ENCODE peak calls at places on chromosomes 1 and 21, in six cellular contexts. One of them, this sample, is unnamed.

GRCh38 chr1:23126801-23127200 is 41.9 kb downstream of the LUZP1 start:
- DNase-seq in A549: no peak
- DNase-seq in CD8-positive, alpha-beta T cell: no peak
- DNase-seq in K562: no peak
- DNase-seq in lower lobe of right lung: no peak
- DNase-seq in lung: no peak
- DNase-seq in this sample: no peak

GRCh38 chr1:212315907-212316306 is 30.7 kb downstream of the PPP2R5A start:
- DNase-seq in A549: no peak
- DNase-seq in CD8-positive, alpha-beta T cell: no peak
- DNase-seq in K562: peak; percentile 55
- DNase-seq in lower lobe of right lung: no peak
- DNase-seq in lung: no peak
- DNase-seq in this sample: no peak

GRCh38 chr1:31855038-31855845 is 39.4 kb upstream of the SPOCD1 start:
- DNase-seq in A549: no peak
- DNase-seq in CD8-positive, alpha-beta T cell: no peak
- DNase-seq in K562: peak; percentile 26
- DNase-seq in lower lobe of right lung: no peak
- DNase-seq in lung: no peak
- DNase-seq in this sample: no peak

GRCh38 chr21:41361786-41362604 is at the start of gene MX2:
- DNase-seq in A549: no peak
- DNase-seq in CD8-positive, alpha-beta T cell: peak; percentile 85
- DNase-seq in K562: no peak
- DNase-seq in lower lobe of right lung: peak; percentile 80
- DNase-seq in lung: peak; percentile 61
- DNase-seq in this sample: no peak

GRCh38 chr1:210330279-210330866 is 1.7 kb downstream of the HHAT start:
- DNase-seq in A549: no peak
- DNase-seq in CD8-positive, alpha-beta T cell: no peak
- DNase-seq in K562: peak; percentile 38
- DNase-seq in lower lobe of right lung: no peak
- DNase-seq in lung: no peak
- DNase-seq in this sample: peak; percentile 30

GRCh38 chr21:42114646-42115045 is 43.5 kb downstream of the UMODL1 start:
- DNase-seq in A549: no peak
- DNase-seq in CD8-positive, alpha-beta T cell: no peak
- DNase-seq in K562: no peak
- DNase-seq in lower lobe of right lung: no peak
- DNase-seq in lung: no peak
- DNase-seq in this sample: no peak

GRCh38 chr1:22388666-22389455 is 62.8 kb upstream of the ZBTB40 start:
- DNase-seq in A549: no peak
- DNase-seq in CD8-positive, alpha-beta T cell: no peak
- DNase-seq in K562: no peak
- DNase-seq in lower lobe of right lung: no peak
- DNase-seq in lung: no peak
- DNase-seq in this sample: no peak

GRCh38 chr1:77889240-77889637 is 815 bp downstream of the NEXN start:
- DNase-seq in A549: peak; percentile 12
- DNase-seq in CD8-positive, alpha-beta T cell: no peak
- DNase-seq in K562: peak; percentile 34
- DNase-seq in lower lobe of right lung: no peak
- DNase-seq in lung: no peak
- DNase-seq in this sample: no peak

GRCh38 chr1:41642922-41643321 is 158.4 kb upstream of the EDN2 start:
- DNase-seq in A549: no peak
- DNase-seq in CD8-positive, alpha-beta T cell: no peak
- DNase-seq in K562: peak; percentile 5
- DNase-seq in lower lobe of right lung: no peak
- DNase-seq in lung: no peak
- DNase-seq in this sample: no peak

GRCh38 chr1:231679109-231679508 is 52.5 kb downstream of the DISC1 start:
- DNase-seq in A549: no peak
- DNase-seq in CD8-positive, alpha-beta T cell: no peak
- DNase-seq in K562: no peak
- DNase-seq in lower lobe of right lung: no peak
- DNase-seq in lung: no peak
- DNase-seq in this sample: peak; percentile 70

GRCh38 chr21:36419996-36420395 is 34.8 kb downstream of the CHAF1B start:
- DNase-seq in A549: peak; percentile 84
- DNase-seq in CD8-positive, alpha-beta T cell: peak; percentile 58
- DNase-seq in K562: peak; percentile 92
- DNase-seq in lower lobe of right lung: peak; percentile 83
- DNase-seq in lung: peak; percentile 77
- DNase-seq in this sample: peak; percentile 85

GRCh38 chr1:39508857-39509305 is 17.4 kb downstream of the BMP8A start:
- DNase-seq in A549: no peak
- DNase-seq in CD8-positive, alpha-beta T cell: no peak
- DNase-seq in K562: no peak
- DNase-seq in lower lobe of right lung: no peak
- DNase-seq in lung: no peak
- DNase-seq in this sample: peak; percentile 54

GRCh38 chr1:243471754-243472725 is 216.2 kb downstream of the SDCCAG8 start:
- DNase-seq in A549: no peak
- DNase-seq in CD8-positive, alpha-beta T cell: no peak
- DNase-seq in K562: no peak
- DNase-seq in lower lobe of right lung: no peak
- DNase-seq in lung: no peak
- DNase-seq in this sample: no peak

GRCh38 chr1:205630241-205630640 is 1.6 kb downstream of the ELK4 start:
- DNase-seq in A549: no peak
- DNase-seq in CD8-positive, alpha-beta T cell: no peak
- DNase-seq in K562: no peak
- DNase-seq in lower lobe of right lung: no peak
- DNase-seq in lung: no peak
- DNase-seq in this sample: no peak

GRCh38 chr1:231216515-231216914 is 24.5 kb upstream of the GNPAT start:
- DNase-seq in A549: no peak
- DNase-seq in CD8-positive, alpha-beta T cell: no peak
- DNase-seq in K562: no peak
- DNase-seq in lower lobe of right lung: no peak
- DNase-seq in lung: no peak
- DNase-seq in this sample: no peak

GRCh38 chr1:145878724-145879123 is 6.9 kb downstream of the ANKRD35 start:
- DNase-seq in A549: no peak
- DNase-seq in CD8-positive, alpha-beta T cell: no peak
- DNase-seq in K562: no peak
- DNase-seq in lower lobe of right lung: no peak
- DNase-seq in lung: no peak
- DNase-seq in this sample: no peak

GRCh38 chr1:18528616-18529015 is 47.9 kb downstream of the KLHDC7A start:
- DNase-seq in A549: no peak
- DNase-seq in CD8-positive, alpha-beta T cell: no peak
- DNase-seq in K562: no peak
- DNase-seq in lower lobe of right lung: no peak
- DNase-seq in lung: peak; percentile 10
- DNase-seq in this sample: no peak

GRCh38 chr1:12142891-12143630 is 23.7 kb upstream of the TNFRSF1B start:
- DNase-seq in A549: no peak
- DNase-seq in CD8-positive, alpha-beta T cell: no peak
- DNase-seq in K562: no peak
- DNase-seq in lower lobe of right lung: peak; percentile 80
- DNase-seq in lung: no peak
- DNase-seq in this sample: no peak

GRCh38 chr1:71364236-71364635 is 283.4 kb upstream of the ZRANB2 start:
- DNase-seq in A549: no peak
- DNase-seq in CD8-positive, alpha-beta T cell: no peak
- DNase-seq in K562: no peak
- DNase-seq in lower lobe of right lung: no peak
- DNase-seq in lung: no peak
- DNase-seq in this sample: no peak

GRCh38 chr1:37255111-37255795 is 219.1 kb upstream of the ZC3H12A start:
- DNase-seq in A549: peak; percentile 21
- DNase-seq in CD8-positive, alpha-beta T cell: no peak
- DNase-seq in K562: peak; percentile 70
- DNase-seq in lower lobe of right lung: no peak
- DNase-seq in lung: no peak
- DNase-seq in this sample: no peak

GRCh38 chr1:28370220-28371010 is 875 bp downstream of the PHACTR4 start:
- DNase-seq in A549: peak; percentile 51
- DNase-seq in CD8-positive, alpha-beta T cell: no peak
- DNase-seq in K562: peak; percentile 55
- DNase-seq in lower lobe of right lung: no peak
- DNase-seq in lung: peak; percentile 29
- DNase-seq in this sample: peak; percentile 76

GRCh38 chr1:66274634-66275033 is 259.3 kb upstream of the SGIP1 start:
- DNase-seq in A549: no peak
- DNase-seq in CD8-positive, alpha-beta T cell: no peak
- DNase-seq in K562: no peak
- DNase-seq in lower lobe of right lung: no peak
- DNase-seq in lung: no peak
- DNase-seq in this sample: no peak
- H3K4me1 ChIP-seq in A549: peaks cover 76% of the 10 kb centered on the region
- H3K4me1 ChIP-seq in CD8-positive, alpha-beta T cell: peaks cover 56% of the 10 kb centered on the region
- H3K4me1 ChIP-seq in K562: no peaks in the 10 kb centered on the region
- H3K4me1 ChIP-seq in lower lobe of right lung: peaks cover 79% of the 10 kb centered on the region
- H3K4me1 ChIP-seq in lung: peaks cover 18% of the 10 kb centered on the region
- H3K4me1 ChIP-seq in this sample: peaks cover 19% of the 10 kb centered on the region

DNA sequence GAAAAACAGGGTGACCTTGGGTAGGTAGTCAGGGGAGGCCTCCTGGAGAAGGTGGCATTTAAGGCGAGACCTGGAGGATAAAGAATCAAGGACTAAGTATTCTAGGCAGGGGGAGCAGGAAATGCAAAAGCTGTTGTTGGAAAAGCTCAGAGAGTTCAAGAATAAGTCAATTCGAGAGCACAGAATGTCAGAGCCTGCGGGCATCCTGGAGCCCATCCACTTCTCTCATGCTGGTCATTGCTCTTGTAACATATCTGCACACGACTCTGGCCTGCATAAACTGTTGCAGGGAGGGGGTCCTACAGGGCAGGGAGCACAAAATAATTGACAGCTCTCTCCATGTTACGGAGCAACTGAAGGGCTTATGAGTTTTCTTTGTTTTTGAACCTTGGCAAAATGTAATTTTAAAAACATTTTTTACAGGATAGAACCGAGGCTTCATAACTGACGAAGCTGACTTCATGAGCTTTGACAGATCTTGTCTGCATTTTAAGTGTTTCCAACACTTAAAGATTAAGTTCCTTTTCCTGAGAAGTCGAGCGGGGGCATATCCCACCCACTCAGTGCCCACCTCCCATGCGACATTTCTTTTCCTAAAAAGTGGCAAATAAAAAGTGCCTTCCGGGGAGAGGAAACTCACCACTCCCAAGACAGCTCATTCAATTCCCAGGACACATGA is 4.2 kb downstream of the PLA2G5 start:
- DNase-seq in A549: no peak
- DNase-seq in CD8-positive, alpha-beta T cell: peak; percentile 34
- DNase-seq in K562: no peak
- DNase-seq in lower lobe of right lung: no peak
- DNase-seq in lung: no peak
- DNase-seq in this sample: no peak
- H3K4me1 ChIP-seq in A549: no peaks in the 10 kb centered on the region
- H3K4me1 ChIP-seq in CD8-positive, alpha-beta T cell: no peaks in the 10 kb centered on the region
- H3K4me1 ChIP-seq in K562: no peaks in the 10 kb centered on the region
- H3K4me1 ChIP-seq in lower lobe of right lung: peaks cover 7% of the 10 kb centered on the region
- H3K4me1 ChIP-seq in lung: peaks cover 11% of the 10 kb centered on the region
- H3K4me1 ChIP-seq in this sample: no peaks in the 10 kb centered on the region

GRCh38 chr1:192631749-192632148 is 4.2 kb upstream of the RGS13 start:
- DNase-seq in A549: no peak
- DNase-seq in CD8-positive, alpha-beta T cell: no peak
- DNase-seq in K562: no peak
- DNase-seq in lower lobe of right lung: no peak
- DNase-seq in lung: no peak
- DNase-seq in this sample: no peak

GRCh38 chr1:192628406-192629057 is 7.4 kb upstream of the RGS13 start:
- DNase-seq in A549: no peak
- DNase-seq in CD8-positive, alpha-beta T cell: no peak
- DNase-seq in K562: no peak
- DNase-seq in lower lobe of right lung: no peak
- DNase-seq in lung: no peak
- DNase-seq in this sample: no peak

GRCh38 chr1:192630521-192631287 is 5.2 kb upstream of the RGS13 start:
- DNase-seq in A549: no peak
- DNase-seq in CD8-positive, alpha-beta T cell: no peak
- DNase-seq in K562: no peak
- DNase-seq in lower lobe of right lung: no peak
- DNase-seq in lung: no peak
- DNase-seq in this sample: no peak

GRCh38 chr1:192627901-192628300 is 8.0 kb upstream of the RGS13 start:
- DNase-seq in A549: no peak
- DNase-seq in CD8-positive, alpha-beta T cell: no peak
- DNase-seq in K562: no peak
- DNase-seq in lower lobe of right lung: no peak
- DNase-seq in lung: no peak
- DNase-seq in this sample: no peak

DNA sequence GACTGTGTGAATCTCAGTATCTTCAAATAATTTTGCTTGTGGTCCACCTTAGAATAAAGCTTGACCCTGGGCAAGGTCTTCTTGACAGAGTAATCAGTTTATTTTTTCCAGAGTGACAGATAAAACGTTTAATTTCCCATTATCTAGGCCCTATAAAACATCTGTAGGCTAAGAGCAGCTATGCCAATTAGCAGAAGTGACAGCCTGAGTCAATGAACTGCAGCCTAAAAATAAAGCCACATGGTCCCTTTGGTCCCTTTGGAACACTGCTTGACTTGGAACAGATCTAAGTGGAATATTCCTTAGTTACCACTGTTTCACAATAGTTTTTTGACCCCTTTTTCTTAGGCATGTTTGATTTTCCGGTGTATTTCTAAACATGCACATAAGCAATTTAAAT is 6.3 kb upstream of the RGS13 start:
- DNase-seq in A549: no peak
- DNase-seq in CD8-positive, alpha-beta T cell: no peak
- DNase-seq in K562: no peak
- DNase-seq in lower lobe of right lung: no peak
- DNase-seq in lung: no peak
- DNase-seq in this sample: no peak
- H3K4me1 ChIP-seq in A549: no peaks in the 10 kb centered on the region
- H3K4me1 ChIP-seq in CD8-positive, alpha-beta T cell: no peaks in the 10 kb centered on the region
- H3K4me1 ChIP-seq in K562: no peaks in the 10 kb centered on the region
- H3K4me1 ChIP-seq in lower lobe of right lung: no peaks in the 10 kb centered on the region
- H3K4me1 ChIP-seq in lung: peaks cover 20% of the 10 kb centered on the region
- H3K4me1 ChIP-seq in this sample: no peaks in the 10 kb centered on the region

DNA sequence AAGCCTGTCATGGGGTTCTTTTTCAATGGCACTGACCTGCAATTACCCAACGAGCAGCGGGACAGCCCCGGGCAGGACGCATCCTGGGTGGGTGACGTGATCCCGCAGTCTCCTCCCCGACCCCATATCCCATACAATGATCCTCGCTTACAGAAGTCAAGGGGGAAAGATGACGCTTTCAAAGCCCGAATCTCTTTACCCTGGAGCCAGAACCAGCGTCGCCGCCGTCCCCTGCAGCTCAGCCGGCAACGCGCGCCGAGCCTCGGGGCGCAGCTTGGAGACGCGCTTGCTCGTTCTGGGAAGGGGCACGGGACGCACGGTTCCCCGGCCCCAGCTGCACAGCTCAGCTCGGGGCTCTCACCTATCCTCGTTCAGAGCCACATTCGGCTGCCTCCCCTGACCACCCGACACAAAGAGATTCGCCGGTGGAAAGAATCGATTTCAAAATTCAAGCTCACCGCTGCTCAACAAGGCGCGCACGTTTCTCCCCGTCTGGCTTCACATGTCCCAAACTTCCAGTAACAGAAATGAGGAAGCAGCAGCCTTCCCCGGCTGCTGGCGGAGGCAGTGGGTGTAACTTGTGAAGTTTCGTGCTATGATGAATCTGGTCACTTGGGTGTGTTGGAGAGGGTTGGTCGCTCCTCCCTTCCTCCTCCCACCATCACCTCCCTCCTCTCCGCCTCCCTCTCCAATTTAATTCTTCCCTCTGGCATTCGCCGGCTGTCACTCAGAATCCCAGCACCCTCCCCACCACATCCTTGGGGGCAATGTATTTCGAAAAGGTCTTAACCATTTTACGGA is at the start of gene TIAM1:
- DNase-seq in A549: no peak
- DNase-seq in CD8-positive, alpha-beta T cell: no peak
- DNase-seq in K562: no peak
- DNase-seq in lower lobe of right lung: peak; percentile 77
- DNase-seq in lung: peak; percentile 42
- DNase-seq in this sample: peak; percentile 64
- H3K4me1 ChIP-seq in A549: no peaks in the 10 kb centered on the region
- H3K4me1 ChIP-seq in CD8-positive, alpha-beta T cell: peaks cover 15% of the 10 kb centered on the region
- H3K4me1 ChIP-seq in K562: no peaks in the 10 kb centered on the region
- H3K4me1 ChIP-seq in lower lobe of right lung: peaks cover 18% of the 10 kb centered on the region
- H3K4me1 ChIP-seq in lung: no peaks in the 10 kb centered on the region
- H3K4me1 ChIP-seq in this sample: peaks cover 13% of the 10 kb centered on the region